ENCODE peak calls at places on chromosomes 13 and 19, in ten cellular contexts. One of them, this sample, is unnamed.

GRCh38 chr13:66778461-66778860 is 451.7 kb downstream of the PCDH9 start:
- DNase-seq in neural progenitor cell: no peak
- DNase-seq in trophoblast cell: no peak
- DNase-seq in endothelial cell: no peak
- DNase-seq in A549: no peak
- DNase-seq in uterus: no peak
- DNase-seq in aorta: no peak
- DNase-seq in posterior vena cava: no peak
- DNase-seq in GM12865: no peak
- DNase-seq in cardiac fibroblast: peak; percentile 11
- DNase-seq in this sample: no peak

GRCh38 chr13:40386586-40386985 is 279.9 kb downstream of the FOXO1 start:
- DNase-seq in neural progenitor cell: no peak
- DNase-seq in trophoblast cell: no peak
- DNase-seq in endothelial cell: no peak
- DNase-seq in A549: no peak
- DNase-seq in uterus: no peak
- DNase-seq in aorta: no peak
- DNase-seq in posterior vena cava: no peak
- DNase-seq in GM12865: no peak
- DNase-seq in cardiac fibroblast: no peak
- DNase-seq in this sample: no peak

GRCh38 chr13:44648392-44649117 is 72.4 kb upstream of the TSC22D1 start:
- DNase-seq in neural progenitor cell: no peak
- DNase-seq in trophoblast cell: no peak
- DNase-seq in endothelial cell: no peak
- DNase-seq in A549: no peak
- DNase-seq in uterus: no peak
- DNase-seq in aorta: no peak
- DNase-seq in posterior vena cava: no peak
- DNase-seq in GM12865: peak; percentile 26
- DNase-seq in cardiac fibroblast: peak; percentile 39
- DNase-seq in this sample: no peak

GRCh38 chr19:55304279-55304978 is 20.6 kb downstream of the BRSK1 start:
- DNase-seq in neural progenitor cell: peak; percentile 83
- DNase-seq in trophoblast cell: peak; percentile 83
- DNase-seq in endothelial cell: no peak
- DNase-seq in A549: peak; percentile 85
- DNase-seq in uterus: peak; percentile 37
- DNase-seq in aorta: no peak
- DNase-seq in posterior vena cava: no peak
- DNase-seq in GM12865: peak; percentile 78
- DNase-seq in cardiac fibroblast: peak; percentile 27
- DNase-seq in this sample: no peak

GRCh38 chr13:109698779-109699178 is 87.6 kb downstream of the IRS2 start:
- DNase-seq in neural progenitor cell: no peak
- DNase-seq in trophoblast cell: no peak
- DNase-seq in endothelial cell: no peak
- DNase-seq in A549: no peak
- DNase-seq in uterus: no peak
- DNase-seq in aorta: no peak
- DNase-seq in posterior vena cava: no peak
- DNase-seq in GM12865: no peak
- DNase-seq in cardiac fibroblast: peak; percentile 63
- DNase-seq in this sample: no peak

GRCh38 chr19:45040059-45040767 is 1.4 kb downstream of the CLASRP start:
- DNase-seq in neural progenitor cell: no peak
- DNase-seq in trophoblast cell: no peak
- DNase-seq in endothelial cell: no peak
- DNase-seq in A549: no peak
- DNase-seq in uterus: no peak
- DNase-seq in aorta: no peak
- DNase-seq in posterior vena cava: no peak
- DNase-seq in GM12865: no peak
- DNase-seq in cardiac fibroblast: no peak
- DNase-seq in this sample: no peak

GRCh38 chr19:51158474-51159129 is 16.5 kb downstream of the SIGLEC7 start:
- DNase-seq in neural progenitor cell: peak; percentile 69
- DNase-seq in trophoblast cell: no peak
- DNase-seq in endothelial cell: peak; percentile 79
- DNase-seq in A549: peak; percentile 67
- DNase-seq in uterus: no peak
- DNase-seq in aorta: no peak
- DNase-seq in posterior vena cava: no peak
- DNase-seq in GM12865: peak; percentile 66
- DNase-seq in cardiac fibroblast: peak; percentile 32
- DNase-seq in this sample: peak; percentile 78

GRCh38 chr19:55651236-55651635 is 3.2 kb downstream of the CCDC106 start:
- DNase-seq in neural progenitor cell: no peak
- DNase-seq in trophoblast cell: no peak
- DNase-seq in endothelial cell: no peak
- DNase-seq in A549: no peak
- DNase-seq in uterus: no peak
- DNase-seq in aorta: no peak
- DNase-seq in posterior vena cava: no peak
- DNase-seq in GM12865: no peak
- DNase-seq in cardiac fibroblast: no peak
- DNase-seq in this sample: no peak

GRCh38 chr19:4009990-4010807 is 2.7 kb downstream of the PIAS4 start:
- DNase-seq in neural progenitor cell: no peak
- DNase-seq in trophoblast cell: no peak
- DNase-seq in endothelial cell: no peak
- DNase-seq in A549: no peak
- DNase-seq in uterus: no peak
- DNase-seq in aorta: no peak
- DNase-seq in posterior vena cava: no peak
- DNase-seq in GM12865: no peak
- DNase-seq in cardiac fibroblast: no peak
- DNase-seq in this sample: no peak

GRCh38 chr19:50654882-50655281 is 5.6 kb downstream of the C19orf81 start:
- DNase-seq in neural progenitor cell: no peak
- DNase-seq in trophoblast cell: no peak
- DNase-seq in endothelial cell: no peak
- DNase-seq in A549: peak; percentile 58
- DNase-seq in uterus: no peak
- DNase-seq in aorta: no peak
- DNase-seq in posterior vena cava: no peak
- DNase-seq in GM12865: no peak
- DNase-seq in cardiac fibroblast: no peak
- DNase-seq in this sample: no peak

GRCh38 chr19:8148410-8149231 is 771 bp downstream of the FBN3 start:
- DNase-seq in neural progenitor cell: peak; percentile 85
- DNase-seq in trophoblast cell: no peak
- DNase-seq in endothelial cell: peak; percentile 52
- DNase-seq in A549: peak; percentile 29
- DNase-seq in uterus: no peak
- DNase-seq in aorta: no peak
- DNase-seq in posterior vena cava: no peak
- DNase-seq in GM12865: no peak
- DNase-seq in cardiac fibroblast: no peak
- DNase-seq in this sample: no peak

GRCh38 chr19:2335848-2336247 is 7.4 kb downstream of the SPPL2B start:
- DNase-seq in neural progenitor cell: no peak
- DNase-seq in trophoblast cell: no peak
- DNase-seq in endothelial cell: no peak
- DNase-seq in A549: no peak
- DNase-seq in uterus: no peak
- DNase-seq in aorta: no peak
- DNase-seq in posterior vena cava: no peak
- DNase-seq in GM12865: no peak
- DNase-seq in cardiac fibroblast: no peak
- DNase-seq in this sample: no peak

GRCh38 chr19:1851581-1852293 is 3.5 kb upstream of the REXO1 start:
- DNase-seq in neural progenitor cell: no peak
- DNase-seq in trophoblast cell: no peak
- DNase-seq in endothelial cell: peak; percentile 19
- DNase-seq in A549: no peak
- DNase-seq in uterus: no peak
- DNase-seq in aorta: no peak
- DNase-seq in posterior vena cava: no peak
- DNase-seq in GM12865: no peak
- DNase-seq in cardiac fibroblast: no peak
- DNase-seq in this sample: no peak

GRCh38 chr13:24213932-24214331 is 53.4 kb downstream of the SPATA13 start:
- DNase-seq in neural progenitor cell: no peak
- DNase-seq in trophoblast cell: no peak
- DNase-seq in endothelial cell: no peak
- DNase-seq in A549: no peak
- DNase-seq in uterus: no peak
- DNase-seq in aorta: no peak
- DNase-seq in posterior vena cava: no peak
- DNase-seq in GM12865: no peak
- DNase-seq in cardiac fibroblast: no peak
- DNase-seq in this sample: no peak

GRCh38 chr19:53903055-53903680 is 5.9 kb upstream of the CACNG7 start:
- DNase-seq in neural progenitor cell: peak; percentile 92
- DNase-seq in trophoblast cell: peak; percentile 51
- DNase-seq in endothelial cell: no peak
- DNase-seq in A549: peak; percentile 64
- DNase-seq in uterus: no peak
- DNase-seq in aorta: no peak
- DNase-seq in posterior vena cava: no peak
- DNase-seq in GM12865: no peak
- DNase-seq in cardiac fibroblast: peak; percentile 48
- DNase-seq in this sample: no peak

GRCh38 chr13:75417647-75418046 is 64.3 kb downstream of the TBC1D4 start:
- DNase-seq in neural progenitor cell: no peak
- DNase-seq in trophoblast cell: peak; percentile 41
- DNase-seq in endothelial cell: no peak
- DNase-seq in A549: no peak
- DNase-seq in uterus: no peak
- DNase-seq in aorta: no peak
- DNase-seq in posterior vena cava: no peak
- DNase-seq in GM12865: no peak
- DNase-seq in cardiac fibroblast: no peak
- DNase-seq in this sample: no peak

GRCh38 chr19:53879145-53880037 is 2.6 kb upstream of the PRKCG start:
- DNase-seq in neural progenitor cell: peak; percentile 99
- DNase-seq in trophoblast cell: peak; percentile 65
- DNase-seq in endothelial cell: peak; percentile 100
- DNase-seq in A549: peak; percentile 92
- DNase-seq in uterus: peak; percentile 91
- DNase-seq in aorta: peak; percentile 98
- DNase-seq in posterior vena cava: peak; percentile 98
- DNase-seq in GM12865: no peak
- DNase-seq in cardiac fibroblast: peak; percentile 95
- DNase-seq in this sample: peak; percentile 96

GRCh38 chr13:24218977-24219376 is 58.5 kb downstream of the SPATA13 start:
- DNase-seq in neural progenitor cell: no peak
- DNase-seq in trophoblast cell: no peak
- DNase-seq in endothelial cell: no peak
- DNase-seq in A549: no peak
- DNase-seq in uterus: no peak
- DNase-seq in aorta: no peak
- DNase-seq in posterior vena cava: no peak
- DNase-seq in GM12865: no peak
- DNase-seq in cardiac fibroblast: peak; percentile 70
- DNase-seq in this sample: no peak

GRCh38 chr13:48775285-48775684 is 121.6 kb downstream of the CYSLTR2 start:
- DNase-seq in neural progenitor cell: no peak
- DNase-seq in trophoblast cell: no peak
- DNase-seq in endothelial cell: no peak
- DNase-seq in A549: no peak
- DNase-seq in uterus: no peak
- DNase-seq in aorta: no peak
- DNase-seq in posterior vena cava: no peak
- DNase-seq in GM12865: no peak
- DNase-seq in cardiac fibroblast: no peak
- DNase-seq in this sample: no peak

GRCh38 chr19:30671622-30672051 is 299.5 kb downstream of the ZNF536 start:
- DNase-seq in neural progenitor cell: no peak
- DNase-seq in trophoblast cell: no peak
- DNase-seq in endothelial cell: no peak
- DNase-seq in A549: no peak
- DNase-seq in uterus: no peak
- DNase-seq in aorta: peak; percentile 57
- DNase-seq in posterior vena cava: no peak
- DNase-seq in GM12865: no peak
- DNase-seq in cardiac fibroblast: peak; percentile 18
- DNase-seq in this sample: peak; percentile 76